ENCODE peak calls at places on chromosomes 13 and 19, in five cellular contexts. T, M, B, O and F are unnamed samples.
A peak's percentile ranks its signal among the peaks of the same experiment; 100 is the strongest.

GRCh38 chr19:39917561-39918182 is 16.8 kb downstream of the FCGBP start:
- DNase-seq in M (no peak), T (no peak), B (no peak), O (no peak), F (no peak)

GRCh38 chr19:33434090-33434885 is 60.8 kb downstream of the CEBPG start:
- DNase-seq in B (no peak), M (no peak), T (no peak), O (no peak), F (no peak)

GRCh38 chr13:106786006-106786579 is 218.2 kb upstream of the ARGLU1 start:
- DNase-seq in B (no peak), O (no peak), T (no peak), M (no peak), F (no peak)

GRCh38 chr19:13796301-13797057 is 1.2 kb downstream of the ZSWIM4 start:
- DNase-seq in O (no peak), B (peak; percentile 98), T (no peak), M (peak; percentile 73), F (no peak)

GRCh38 chr19:41935781-41936415 is 7.6 kb upstream of the ERFL start:
- DNase-seq in O (no peak), M (no peak), T (no peak), B (no peak), F (no peak)

GRCh38 chr13:39245688-39246087 is 207.4 kb downstream of the NHLRC3 start:
- DNase-seq in M (no peak), T (no peak), B (no peak), O (no peak), F (no peak)

GRCh38 chr13:75217949-75218348 is 264.0 kb downstream of the TBC1D4 start:
- DNase-seq in B (peak; percentile 4), O (no peak), T (no peak), M (peak; percentile 77), F (no peak)

GRCh38 chr19:5957132-5957531 is 20.8 kb downstream of the RANBP3 start:
- DNase-seq in O (no peak), M (no peak), B (peak; percentile 62), T (no peak), F (no peak)

GRCh38 chr13:100063333-100063732 is 25.6 kb upstream of the PCCA start:
- DNase-seq in O (no peak), T (no peak), B (peak; percentile 44), M (peak; percentile 65), F (no peak)

GRCh38 chr13:26995159-26995558 is 176.5 kb downstream of the USP12 start:
- DNase-seq in B (no peak), T (no peak), M (no peak), O (no peak), F (no peak)

GRCh38 chr19:42420055-42420544 is 7.1 kb downstream of the LIPE start:
- DNase-seq in M (no peak), T (peak; percentile 74), O (no peak), B (peak; percentile 78), F (peak; percentile 50)

GRCh38 chr13:101876951-101877350 is 424.5 kb downstream of the ITGBL1 start:
- DNase-seq in O (no peak), T (no peak), B (no peak), M (no peak), F (no peak)

GRCh38 chr13:32010137-32010536 is 21.4 kb upstream of the FRY start:
- DNase-seq in B (peak; percentile 31), M (no peak), T (no peak), O (no peak), F (no peak)